ENCODE peak calls at places on chromosomes 13 and 19, in nine cellular contexts. One of them, this sample, is unnamed.

GRCh38 chr13:112693831-112694497 is 4.1 kb downstream of the ATP11A start:
- DNase-seq in spleen: peak
- DNase-seq in ovary: peak
- DNase-seq in cardiac muscle cell: peak
- DNase-seq in upper lobe of right lung: no peak
- DNase-seq in BJ: peak
- DNase-seq in body of pancreas: peak
- DNase-seq in left ventricle myocardium inferior: no peak
- DNase-seq in foreskin fibroblast: peak
- DNase-seq in this sample: peak

GRCh38 chr19:23699521-23699860 is 12.5 kb upstream of the ZNF675 start:
- DNase-seq in upper lobe of right lung: no peak
- DNase-seq in foreskin fibroblast: no peak
- DNase-seq in spleen: no peak
- DNase-seq in left ventricle myocardium inferior: no peak
- DNase-seq in ovary: no peak
- DNase-seq in body of pancreas: no peak
- DNase-seq in BJ: no peak
- DNase-seq in cardiac muscle cell: no peak
- DNase-seq in this sample: no peak

GRCh38 chr13:105642511-105642958 is 892.9 kb downstream of the EFNB2 start:
- DNase-seq in spleen: no peak
- DNase-seq in BJ: no peak
- DNase-seq in upper lobe of right lung: no peak
- DNase-seq in ovary: no peak
- DNase-seq in left ventricle myocardium inferior: no peak
- DNase-seq in body of pancreas: no peak
- DNase-seq in foreskin fibroblast: no peak
- DNase-seq in cardiac muscle cell: no peak
- DNase-seq in this sample: no peak

GRCh38 chr19:33316521-33317284 is 14.4 kb upstream of the CEBPA start:
- DNase-seq in cardiac muscle cell: no peak
- DNase-seq in upper lobe of right lung: no peak
- DNase-seq in BJ: no peak
- DNase-seq in ovary: no peak
- DNase-seq in body of pancreas: no peak
- DNase-seq in foreskin fibroblast: no peak
- DNase-seq in spleen: no peak
- DNase-seq in left ventricle myocardium inferior: no peak
- DNase-seq in this sample: no peak

GRCh38 chr19:55647732-55648656 is at the start of gene CCDC106:
- DNase-seq in left ventricle myocardium inferior: peak
- DNase-seq in spleen: peak
- DNase-seq in upper lobe of right lung: peak
- DNase-seq in body of pancreas: peak
- DNase-seq in ovary: peak
- DNase-seq in foreskin fibroblast: peak
- DNase-seq in BJ: no peak
- DNase-seq in cardiac muscle cell: peak
- DNase-seq in this sample: peak

GRCh38 chr13:75963318-75963717 is 327.2 kb downstream of the LMO7 start:
- DNase-seq in body of pancreas: no peak
- DNase-seq in spleen: no peak
- DNase-seq in left ventricle myocardium inferior: no peak
- DNase-seq in BJ: no peak
- DNase-seq in cardiac muscle cell: no peak
- DNase-seq in foreskin fibroblast: no peak
- DNase-seq in upper lobe of right lung: no peak
- DNase-seq in ovary: no peak
- DNase-seq in this sample: peak

GRCh38 chr13:30504081-30504480 is 38.3 kb upstream of the HMGB1 start:
- DNase-seq in cardiac muscle cell: peak
- DNase-seq in ovary: no peak
- DNase-seq in BJ: no peak
- DNase-seq in left ventricle myocardium inferior: no peak
- DNase-seq in upper lobe of right lung: no peak
- DNase-seq in spleen: no peak
- DNase-seq in foreskin fibroblast: peak
- DNase-seq in body of pancreas: no peak
- DNase-seq in this sample: peak

GRCh38 chr13:80881495-80882482 is 540.9 kb upstream of the SPRY2 start:
- DNase-seq in left ventricle myocardium inferior: no peak
- DNase-seq in foreskin fibroblast: peak
- DNase-seq in BJ: no peak
- DNase-seq in upper lobe of right lung: no peak
- DNase-seq in cardiac muscle cell: peak
- DNase-seq in ovary: no peak
- DNase-seq in spleen: no peak
- DNase-seq in body of pancreas: no peak
- DNase-seq in this sample: no peak

GRCh38 chr13:84445776-84446175 is 563.5 kb upstream of the SLITRK1 start:
- DNase-seq in body of pancreas: no peak
- DNase-seq in ovary: no peak
- DNase-seq in left ventricle myocardium inferior: no peak
- DNase-seq in spleen: peak
- DNase-seq in cardiac muscle cell: peak
- DNase-seq in foreskin fibroblast: peak
- DNase-seq in BJ: no peak
- DNase-seq in upper lobe of right lung: no peak
- DNase-seq in this sample: no peak

GRCh38 chr13:94419304-94419943 is 60.1 kb downstream of the DCT start:
- DNase-seq in spleen: no peak
- DNase-seq in foreskin fibroblast: peak
- DNase-seq in left ventricle myocardium inferior: no peak
- DNase-seq in body of pancreas: no peak
- DNase-seq in ovary: no peak
- DNase-seq in cardiac muscle cell: peak
- DNase-seq in BJ: no peak
- DNase-seq in upper lobe of right lung: no peak
- DNase-seq in this sample: peak

GRCh38 chr13:44906758-44907157 is 82.5 kb downstream of the NUFIP1 start:
- DNase-seq in spleen: no peak
- DNase-seq in cardiac muscle cell: peak
- DNase-seq in body of pancreas: peak
- DNase-seq in ovary: peak
- DNase-seq in BJ: no peak
- DNase-seq in left ventricle myocardium inferior: no peak
- DNase-seq in foreskin fibroblast: peak
- DNase-seq in upper lobe of right lung: no peak
- DNase-seq in this sample: peak

GRCh38 chr19:4012092-4012974 is 4.8 kb downstream of the PIAS4 start:
- DNase-seq in body of pancreas: peak
- DNase-seq in ovary: no peak
- DNase-seq in foreskin fibroblast: no peak
- DNase-seq in left ventricle myocardium inferior: no peak
- DNase-seq in upper lobe of right lung: no peak
- DNase-seq in spleen: no peak
- DNase-seq in BJ: no peak
- DNase-seq in cardiac muscle cell: no peak
- DNase-seq in this sample: no peak

GRCh38 chr19:45150731-45151725 is 9.8 kb downstream of the NKPD1 start:
- DNase-seq in BJ: no peak
- DNase-seq in cardiac muscle cell: no peak
- DNase-seq in left ventricle myocardium inferior: no peak
- DNase-seq in spleen: peak
- DNase-seq in foreskin fibroblast: no peak
- DNase-seq in ovary: no peak
- DNase-seq in body of pancreas: no peak
- DNase-seq in upper lobe of right lung: no peak
- DNase-seq in this sample: no peak

GRCh38 chr19:45154064-45154827 is 6.5 kb downstream of the NKPD1 start:
- DNase-seq in cardiac muscle cell: peak
- DNase-seq in BJ: no peak
- DNase-seq in left ventricle myocardium inferior: no peak
- DNase-seq in ovary: no peak
- DNase-seq in body of pancreas: peak
- DNase-seq in upper lobe of right lung: no peak
- DNase-seq in spleen: no peak
- DNase-seq in foreskin fibroblast: peak
- DNase-seq in this sample: peak

GRCh38 chr19:45151821-45152503 is 8.8 kb downstream of the NKPD1 start:
- DNase-seq in body of pancreas: no peak
- DNase-seq in foreskin fibroblast: no peak
- DNase-seq in cardiac muscle cell: no peak
- DNase-seq in upper lobe of right lung: no peak
- DNase-seq in spleen: no peak
- DNase-seq in left ventricle myocardium inferior: no peak
- DNase-seq in ovary: no peak
- DNase-seq in BJ: no peak
- DNase-seq in this sample: no peak

GRCh38 chr19:45152504-45153338 is 8.1 kb downstream of the NKPD1 start:
- DNase-seq in upper lobe of right lung: peak
- DNase-seq in BJ: no peak
- DNase-seq in cardiac muscle cell: peak
- DNase-seq in ovary: peak
- DNase-seq in foreskin fibroblast: peak
- DNase-seq in spleen: peak
- DNase-seq in left ventricle myocardium inferior: peak
- DNase-seq in body of pancreas: peak
- DNase-seq in this sample: peak

GRCh38 chr19:45153339-45154063 is 7.3 kb downstream of the NKPD1 start:
- DNase-seq in spleen: no peak
- DNase-seq in body of pancreas: peak
- DNase-seq in left ventricle myocardium inferior: peak
- DNase-seq in ovary: peak
- DNase-seq in BJ: no peak
- DNase-seq in cardiac muscle cell: peak
- DNase-seq in upper lobe of right lung: no peak
- DNase-seq in foreskin fibroblast: no peak
- DNase-seq in this sample: peak
- H3K4me3 ChIP-seq in spleen: peak
- H3K4me3 ChIP-seq in body of pancreas: no peak
- H3K4me3 ChIP-seq in left ventricle myocardium inferior: peak
- H3K4me3 ChIP-seq in ovary: peak
- H3K4me3 ChIP-seq in BJ: peak
- H3K4me3 ChIP-seq in cardiac muscle cell: peak
- H3K4me3 ChIP-seq in upper lobe of right lung: peak
- H3K4me3 ChIP-seq in foreskin fibroblast: no peak
- H3K4me3 ChIP-seq in this sample: peak

GRCh38 chr13:73228546-73228945 is 169.7 kb downstream of the KLF5 start:
- DNase-seq in left ventricle myocardium inferior: no peak
- DNase-seq in foreskin fibroblast: no peak
- DNase-seq in BJ: no peak
- DNase-seq in upper lobe of right lung: no peak
- DNase-seq in spleen: no peak
- DNase-seq in cardiac muscle cell: peak
- DNase-seq in body of pancreas: no peak
- DNase-seq in ovary: no peak
- DNase-seq in this sample: peak

GRCh38 chr13:73230714-73231113 is 171.9 kb downstream of the KLF5 start:
- DNase-seq in cardiac muscle cell: peak
- DNase-seq in ovary: no peak
- DNase-seq in BJ: no peak
- DNase-seq in body of pancreas: no peak
- DNase-seq in left ventricle myocardium inferior: no peak
- DNase-seq in upper lobe of right lung: no peak
- DNase-seq in spleen: no peak
- DNase-seq in foreskin fibroblast: no peak
- DNase-seq in this sample: peak

GRCh38 chr13:73235385-73235784 is 176.6 kb downstream of the KLF5 start:
- DNase-seq in BJ: no peak
- DNase-seq in upper lobe of right lung: no peak
- DNase-seq in body of pancreas: no peak
- DNase-seq in spleen: no peak
- DNase-seq in cardiac muscle cell: no peak
- DNase-seq in foreskin fibroblast: no peak
- DNase-seq in ovary: no peak
- DNase-seq in left ventricle myocardium inferior: no peak
- DNase-seq in this sample: no peak

GRCh38 chr13:73225983-73226382 is 167.2 kb downstream of the KLF5 start:
- DNase-seq in spleen: no peak
- DNase-seq in ovary: no peak
- DNase-seq in body of pancreas: no peak
- DNase-seq in foreskin fibroblast: no peak
- DNase-seq in cardiac muscle cell: no peak
- DNase-seq in upper lobe of right lung: no peak
- DNase-seq in BJ: no peak
- DNase-seq in left ventricle myocardium inferior: no peak
- DNase-seq in this sample: no peak

DNA sequence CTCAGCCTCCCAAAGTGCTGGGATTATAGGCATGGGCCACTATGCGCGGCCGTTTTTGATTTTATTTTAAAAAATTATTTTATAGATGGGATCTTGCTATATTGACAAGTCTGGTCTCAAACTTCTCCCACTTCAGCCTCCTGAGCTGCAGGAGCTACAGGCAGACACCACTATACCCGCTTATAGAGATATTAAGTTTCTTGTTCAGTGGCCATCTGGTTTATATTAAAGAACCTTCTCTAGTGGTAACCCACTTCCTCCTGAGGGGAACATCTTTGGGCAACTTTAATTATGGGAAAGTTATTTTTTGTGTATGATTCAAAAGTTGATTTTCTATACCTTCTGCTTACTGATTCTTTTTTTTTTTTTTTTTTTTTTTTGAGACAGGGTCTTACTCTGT is 172.7 kb downstream of the KLF5 start:
- DNase-seq in ovary: no peak
- DNase-seq in body of pancreas: no peak
- DNase-seq in BJ: no peak
- DNase-seq in foreskin fibroblast: no peak
- DNase-seq in cardiac muscle cell: no peak
- DNase-seq in left ventricle myocardium inferior: no peak
- DNase-seq in spleen: no peak
- DNase-seq in upper lobe of right lung: no peak
- DNase-seq in this sample: no peak
- TF ChIP-seq CTCF in ovary: no peak
- TF ChIP-seq CTCF in body of pancreas: no peak
- TF ChIP-seq CTCF in BJ: no peak
- TF ChIP-seq CTCF in foreskin fibroblast: no peak
- TF ChIP-seq CTCF in cardiac muscle cell: no peak
- TF ChIP-seq CTCF in left ventricle myocardium inferior: no peak
- TF ChIP-seq CTCF in spleen: no peak
- TF ChIP-seq CTCF in upper lobe of right lung: no peak
- TF ChIP-seq CTCF in this sample: no peak

DNA sequence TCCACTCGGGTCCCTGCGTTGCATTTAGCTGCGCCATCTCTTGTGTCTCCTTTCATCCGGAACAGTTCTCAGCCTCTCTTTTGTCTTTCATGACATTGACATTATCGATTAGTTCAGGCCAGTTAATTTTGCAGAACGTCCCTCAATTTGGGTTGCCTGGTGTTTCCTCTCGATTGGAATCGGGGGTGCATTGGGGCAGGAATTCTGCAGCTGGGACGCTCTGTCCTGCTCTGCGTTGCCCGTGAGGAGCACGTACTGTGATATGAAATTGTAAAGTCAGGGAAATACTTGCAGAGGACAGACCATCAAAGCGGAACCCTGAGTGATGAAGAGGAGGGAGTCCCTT is 22.4 kb downstream of the MARK4 start:
- DNase-seq in foreskin fibroblast: no peak
- DNase-seq in spleen: no peak
- DNase-seq in BJ: no peak
- DNase-seq in upper lobe of right lung: no peak
- DNase-seq in ovary: no peak
- DNase-seq in cardiac muscle cell: no peak
- DNase-seq in body of pancreas: no peak
- DNase-seq in left ventricle myocardium inferior: no peak
- DNase-seq in this sample: no peak
- H3K4me3 ChIP-seq in foreskin fibroblast: no peak
- H3K4me3 ChIP-seq in spleen: no peak
- H3K4me3 ChIP-seq in BJ: no peak
- H3K4me3 ChIP-seq in upper lobe of right lung: no peak
- H3K4me3 ChIP-seq in ovary: no peak
- H3K4me3 ChIP-seq in cardiac muscle cell: no peak
- H3K4me3 ChIP-seq in body of pancreas: no peak
- H3K4me3 ChIP-seq in left ventricle myocardium inferior: no peak
- H3K4me3 ChIP-seq in this sample: no peak

GRCh38 chr13:48749699-48750473 is 96.2 kb downstream of the CYSLTR2 start:
- DNase-seq in cardiac muscle cell: peak
- DNase-seq in left ventricle myocardium inferior: peak
- DNase-seq in upper lobe of right lung: peak
- DNase-seq in BJ: peak
- DNase-seq in ovary: peak
- DNase-seq in spleen: no peak
- DNase-seq in foreskin fibroblast: peak
- DNase-seq in body of pancreas: peak
- DNase-seq in this sample: peak
- TF ChIP-seq CTCF in cardiac muscle cell: peak
- TF ChIP-seq CTCF in left ventricle myocardium inferior: peak
- TF ChIP-seq CTCF in upper lobe of right lung: peak
- TF ChIP-seq CTCF in BJ: peak
- TF ChIP-seq CTCF in ovary: peak
- TF ChIP-seq CTCF in spleen: peak
- TF ChIP-seq CTCF in foreskin fibroblast: peak
- TF ChIP-seq CTCF in body of pancreas: peak
- TF ChIP-seq CTCF in this sample: peak